ENCODE peak calls at places on chromosomes 12 and 14, in eight cellular contexts. One of them, this sample, is unnamed.

GRCh38 chr12:82904219-82904795 is 217.6 kb downstream of the TMTC2 start:
- DNase-seq in fibroblast of lung: peak; percentile 5
- DNase-seq in mesothelial cell of epicardium: no peak
- DNase-seq in endothelial cell: no peak
- DNase-seq in MCF 10A: no peak
- DNase-seq in HCT116: no peak
- DNase-seq in psoas muscle: no peak
- DNase-seq in HFFc6: no peak
- DNase-seq in this sample: peak; percentile 11

GRCh38 chr12:53743277-53744129 is 8.3 kb downstream of the CISTR start:
- DNase-seq in MCF 10A: peak; percentile 75
- DNase-seq in HFFc6: no peak
- DNase-seq in endothelial cell: peak; percentile 70
- DNase-seq in HCT116: no peak
- DNase-seq in fibroblast of lung: peak; percentile 52
- DNase-seq in psoas muscle: peak; percentile 69
- DNase-seq in mesothelial cell of epicardium: peak; percentile 70
- DNase-seq in this sample: no peak

GRCh38 chr12:82968644-82969339 is 282.1 kb downstream of the TMTC2 start:
- DNase-seq in HCT116: no peak
- DNase-seq in HFFc6: no peak
- DNase-seq in psoas muscle: no peak
- DNase-seq in mesothelial cell of epicardium: no peak
- DNase-seq in endothelial cell: no peak
- DNase-seq in fibroblast of lung: no peak
- DNase-seq in MCF 10A: no peak
- DNase-seq in this sample: no peak

GRCh38 chr12:128863957-128864356 is 10.7 kb downstream of the GLT1D1 start:
- DNase-seq in psoas muscle: no peak
- DNase-seq in HFFc6: no peak
- DNase-seq in endothelial cell: no peak
- DNase-seq in fibroblast of lung: no peak
- DNase-seq in mesothelial cell of epicardium: no peak
- DNase-seq in MCF 10A: no peak
- DNase-seq in HCT116: no peak
- DNase-seq in this sample: no peak

GRCh38 chr12:65926119-65927004 is 102.1 kb downstream of the HMGA2 start:
- DNase-seq in HFFc6: no peak
- DNase-seq in endothelial cell: no peak
- DNase-seq in psoas muscle: no peak
- DNase-seq in MCF 10A: no peak
- DNase-seq in fibroblast of lung: no peak
- DNase-seq in mesothelial cell of epicardium: no peak
- DNase-seq in HCT116: no peak
- DNase-seq in this sample: no peak

GRCh38 chr14:74290415-74290814 is 12.3 kb downstream of the ABCD4 start:
- DNase-seq in HFFc6: no peak
- DNase-seq in MCF 10A: peak; percentile 20
- DNase-seq in psoas muscle: no peak
- DNase-seq in mesothelial cell of epicardium: no peak
- DNase-seq in fibroblast of lung: peak; percentile 17
- DNase-seq in HCT116: no peak
- DNase-seq in endothelial cell: no peak
- DNase-seq in this sample: no peak

GRCh38 chr12:29769162-29769820 is 14.5 kb downstream of the TMTC1 start:
- DNase-seq in HCT116: no peak
- DNase-seq in fibroblast of lung: peak; percentile 96
- DNase-seq in MCF 10A: peak; percentile 91
- DNase-seq in psoas muscle: no peak
- DNase-seq in endothelial cell: no peak
- DNase-seq in mesothelial cell of epicardium: no peak
- DNase-seq in HFFc6: no peak
- DNase-seq in this sample: peak; percentile 57

GRCh38 chr12:8890313-8891084 is 23.8 kb upstream of the PHC1 start:
- DNase-seq in MCF 10A: peak; percentile 67
- DNase-seq in mesothelial cell of epicardium: peak; percentile 74
- DNase-seq in endothelial cell: peak; percentile 75
- DNase-seq in fibroblast of lung: peak; percentile 50
- DNase-seq in HFFc6: peak; percentile 22
- DNase-seq in HCT116: no peak
- DNase-seq in psoas muscle: no peak
- DNase-seq in this sample: no peak

GRCh38 chr14:36510078-36510799 is 9.8 kb downstream of the NKX2-1 start:
- DNase-seq in endothelial cell: no peak
- DNase-seq in mesothelial cell of epicardium: no peak
- DNase-seq in MCF 10A: no peak
- DNase-seq in HFFc6: no peak
- DNase-seq in HCT116: no peak
- DNase-seq in psoas muscle: no peak
- DNase-seq in fibroblast of lung: no peak
- DNase-seq in this sample: no peak

GRCh38 chr12:124398578-124399227 is 103.8 kb downstream of the RFLNA start:
- DNase-seq in mesothelial cell of epicardium: no peak
- DNase-seq in psoas muscle: peak; percentile 94
- DNase-seq in HFFc6: no peak
- DNase-seq in endothelial cell: no peak
- DNase-seq in fibroblast of lung: no peak
- DNase-seq in MCF 10A: no peak
- DNase-seq in HCT116: no peak
- DNase-seq in this sample: no peak

GRCh38 chr12:47349770-47350408 is 270.1 kb upstream of the AMIGO2 start:
- DNase-seq in mesothelial cell of epicardium: no peak
- DNase-seq in MCF 10A: no peak
- DNase-seq in fibroblast of lung: no peak
- DNase-seq in psoas muscle: no peak
- DNase-seq in HCT116: no peak
- DNase-seq in HFFc6: no peak
- DNase-seq in endothelial cell: no peak
- DNase-seq in this sample: no peak

DNA sequence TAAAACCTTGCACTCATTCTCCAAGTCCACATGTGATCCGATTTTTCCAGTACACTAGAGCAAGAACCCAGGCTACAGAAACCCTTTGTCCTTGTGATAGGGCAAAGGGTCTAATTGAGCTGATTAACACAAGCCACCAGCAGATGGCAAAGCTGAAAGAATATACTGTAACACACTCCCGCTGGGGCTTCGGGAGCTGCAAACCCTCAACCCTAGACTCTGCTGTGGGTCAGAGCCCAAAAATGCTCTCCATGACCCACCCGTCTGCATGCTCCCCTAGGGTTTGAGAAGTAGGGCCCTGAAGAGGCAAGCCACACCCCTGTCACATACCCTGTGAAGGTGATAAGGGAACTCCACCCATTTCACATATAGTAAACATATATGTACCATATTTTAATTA is 33.6 kb upstream of the PCNX1 start:
- DNase-seq in fibroblast of lung: no peak
- DNase-seq in mesothelial cell of epicardium: no peak
- DNase-seq in MCF 10A: no peak
- DNase-seq in endothelial cell: no peak
- DNase-seq in HFFc6: no peak
- DNase-seq in HCT116: no peak
- DNase-seq in psoas muscle: no peak
- DNase-seq in this sample: no peak
- TF ChIP-seq CTCF in fibroblast of lung: no peak
- TF ChIP-seq CTCF in mesothelial cell of epicardium: no peak
- TF ChIP-seq CTCF in MCF 10A: no peak
- TF ChIP-seq CTCF in endothelial cell: no peak
- TF ChIP-seq CTCF in HFFc6: peak; percentile 11
- TF ChIP-seq CTCF in HCT116: no peak
- TF ChIP-seq CTCF in psoas muscle: no peak
- TF ChIP-seq CTCF in this sample: peak; percentile 15

GRCh38 chr14:21494902-21495762 is 16.0 kb downstream of the METTL3 start:
- DNase-seq in fibroblast of lung: peak; percentile 58
- DNase-seq in HCT116: no peak
- DNase-seq in MCF 10A: no peak
- DNase-seq in HFFc6: peak; percentile 13
- DNase-seq in mesothelial cell of epicardium: no peak
- DNase-seq in endothelial cell: no peak
- DNase-seq in psoas muscle: no peak
- DNase-seq in this sample: no peak
- TF ChIP-seq CTCF in fibroblast of lung: no peak
- TF ChIP-seq CTCF in HCT116: no peak
- TF ChIP-seq CTCF in MCF 10A: no peak
- TF ChIP-seq CTCF in HFFc6: no peak
- TF ChIP-seq CTCF in mesothelial cell of epicardium: no peak
- TF ChIP-seq CTCF in endothelial cell: no peak
- TF ChIP-seq CTCF in psoas muscle: no peak
- TF ChIP-seq CTCF in this sample: no peak

GRCh38 chr14:76473381-76474263 is 97.7 kb downstream of the ESRRB start:
- DNase-seq in HFFc6: no peak
- DNase-seq in endothelial cell: no peak
- DNase-seq in fibroblast of lung: no peak
- DNase-seq in psoas muscle: peak; percentile 73
- DNase-seq in mesothelial cell of epicardium: peak; percentile 68
- DNase-seq in HCT116: no peak
- DNase-seq in MCF 10A: no peak
- DNase-seq in this sample: no peak
- TF ChIP-seq CTCF in HFFc6: peak; percentile 22
- TF ChIP-seq CTCF in endothelial cell: no peak
- TF ChIP-seq CTCF in fibroblast of lung: no peak
- TF ChIP-seq CTCF in psoas muscle: peak; percentile 8
- TF ChIP-seq CTCF in mesothelial cell of epicardium: no peak
- TF ChIP-seq CTCF in HCT116: no peak
- TF ChIP-seq CTCF in MCF 10A: no peak
- TF ChIP-seq CTCF in this sample: no peak

DNA sequence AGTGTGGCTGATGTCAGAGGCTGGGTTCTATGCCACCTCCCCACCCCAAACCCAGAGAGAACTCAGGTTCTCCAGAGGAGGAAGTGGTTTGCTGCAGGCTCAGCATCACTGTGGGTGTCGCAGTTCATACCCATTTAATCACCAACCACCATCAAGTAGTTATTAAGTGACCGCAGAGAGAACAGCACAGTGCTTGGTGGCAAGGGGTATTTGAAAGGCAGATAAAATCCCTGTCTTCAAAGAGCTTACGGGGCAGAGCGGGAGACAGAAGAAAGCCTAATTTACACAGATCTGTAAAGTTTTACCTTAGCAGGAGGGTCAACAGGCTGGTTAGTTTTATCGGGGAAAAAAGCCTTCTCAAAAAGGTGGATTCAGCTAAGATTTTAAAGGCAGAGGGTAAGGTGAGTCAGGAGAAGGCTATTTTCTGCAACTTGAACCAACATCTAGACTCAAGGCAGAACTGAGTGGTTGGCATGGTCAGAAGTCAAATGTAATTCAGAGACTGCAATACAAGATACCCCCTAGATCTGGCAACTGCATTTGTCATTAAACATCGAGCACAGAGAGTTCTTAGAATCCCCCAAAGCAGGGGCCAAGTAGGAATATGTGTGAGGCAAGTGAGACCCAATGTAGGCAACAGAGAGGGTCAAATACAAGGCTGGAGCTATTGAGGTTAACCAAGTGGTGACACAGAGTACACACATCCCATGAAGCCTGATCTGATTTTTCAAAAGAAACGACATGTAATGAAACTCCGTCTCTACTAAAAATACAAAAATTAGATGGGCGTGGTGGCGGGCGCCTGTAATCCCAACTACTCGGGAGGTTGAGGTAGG is 13.2 kb downstream of the PXN start:
- DNase-seq in psoas muscle: no peak
- DNase-seq in fibroblast of lung: no peak
- DNase-seq in HFFc6: no peak
- DNase-seq in MCF 10A: no peak
- DNase-seq in mesothelial cell of epicardium: no peak
- DNase-seq in HCT116: no peak
- DNase-seq in endothelial cell: no peak
- DNase-seq in this sample: no peak
- TF ChIP-seq CTCF in psoas muscle: no peak
- TF ChIP-seq CTCF in fibroblast of lung: no peak
- TF ChIP-seq CTCF in HFFc6: no peak
- TF ChIP-seq CTCF in MCF 10A: no peak
- TF ChIP-seq CTCF in mesothelial cell of epicardium: no peak
- TF ChIP-seq CTCF in HCT116: no peak
- TF ChIP-seq CTCF in endothelial cell: no peak
- TF ChIP-seq CTCF in this sample: no peak

GRCh38 chr12:106986625-106987389 is at the start of gene MTERF2:
- DNase-seq in psoas muscle: peak; percentile 96
- DNase-seq in HCT116: peak; percentile 83
- DNase-seq in HFFc6: peak; percentile 90
- DNase-seq in fibroblast of lung: peak; percentile 93
- DNase-seq in MCF 10A: peak; percentile 96
- DNase-seq in endothelial cell: peak; percentile 92
- DNase-seq in mesothelial cell of epicardium: peak; percentile 83
- DNase-seq in this sample: peak; percentile 80
- TF ChIP-seq CTCF in psoas muscle: no peak
- TF ChIP-seq CTCF in HCT116: no peak
- TF ChIP-seq CTCF in HFFc6: peak; percentile 14
- TF ChIP-seq CTCF in fibroblast of lung: no peak
- TF ChIP-seq CTCF in MCF 10A: no peak
- TF ChIP-seq CTCF in endothelial cell: no peak
- TF ChIP-seq CTCF in mesothelial cell of epicardium: no peak
- TF ChIP-seq CTCF in this sample: no peak